ENCODE peak calls at places on chromosomes 6 and 20, in eight cellular contexts. T is MM.1S, X is GM23248, Z is hepatocyte, R is HCT116, N is PC-3, K is neural progenitor cell, M is GM23338. J is an unnamed sample.

GRCh38 chr6:126905917-126906316 is 212.6 kb upstream of the RSPO3 start:
- DNase-seq in Z (peak), M (no peak), K (no peak), N (no peak), T (no peak), R (no peak), X (no peak), J (no peak)

GRCh38 chr6:52672422-52673025 is 1.6 kb downstream of the TMEM14A start:
- DNase-seq in M (no peak), Z (peak), K (no peak), R (peak), T (no peak), N (peak), X (peak), J (no peak)

GRCh38 chr20:1624811-1625690 is 5.2 kb upstream of the SIRPB1 start:
- DNase-seq in M (no peak), Z (peak), X (no peak), K (no peak), N (peak), R (no peak), T (no peak), J (no peak)

GRCh38 chr20:5039255-5039657 is 37.9 kb upstream of the SLC23A2 start:
- DNase-seq in M (no peak), N (no peak), Z (no peak), X (no peak), R (no peak), K (no peak), T (no peak), J (no peak)

GRCh38 chr6:24833711-24834386 is 35.1 kb upstream of the ARMH2 start:
- DNase-seq in X (no peak), Z (no peak), K (no peak), N (no peak), T (no peak), M (no peak), R (no peak), J (no peak)

GRCh38 chr20:15835811-15836210 is 737.4 kb downstream of the KIF16B start:
- DNase-seq in M (no peak), T (no peak), X (no peak), R (no peak), K (no peak), Z (no peak), N (no peak), J (no peak)

GRCh38 chr20:56835829-56836228 is 206.7 kb downstream of the TFAP2C start:
- DNase-seq in N (no peak), K (no peak), T (no peak), M (no peak), R (no peak), X (no peak), Z (no peak), J (no peak)

GRCh38 chr6:169857343-169858292 is 106.2 kb downstream of the ERMARD start:
- DNase-seq in X (no peak), T (no peak), N (no peak), K (no peak), M (no peak), R (no peak), Z (no peak), J (no peak)

GRCh38 chr6:42889815-42890214 is 10.4 kb downstream of the RPL7L1 start:
- DNase-seq in T (peak), N (peak), K (peak), M (peak), R (no peak), Z (no peak), X (no peak), J (peak)

GRCh38 chr20:10571313-10571815 is 102.4 kb downstream of the JAG1 start:
- DNase-seq in N (no peak), M (no peak), K (no peak), R (no peak), X (no peak), Z (no peak), T (no peak), J (no peak)

GRCh38 chr20:8933391-8933807 is 135.5 kb upstream of the PLCB4 start:
- DNase-seq in Z (no peak), R (no peak), X (no peak), T (no peak), M (peak), N (no peak), K (peak), J (no peak)

GRCh38 chr6:169249057-169249456 is 4.6 kb downstream of the THBS2 start:
- DNase-seq in K (no peak), X (no peak), M (no peak), R (no peak), T (no peak), Z (no peak), N (no peak), J (no peak)

GRCh38 chr6:112205521-112206458 is 48.6 kb downstream of the LAMA4 start:
- DNase-seq in R (no peak), T (no peak), Z (no peak), K (no peak), N (peak), X (peak), M (peak), J (no peak)

GRCh38 chr6:165439928-165440554 is 130.6 kb upstream of the C6orf118 start:
- DNase-seq in M (peak), K (peak), N (peak), X (peak), T (peak), Z (peak), R (peak), J (peak)

GRCh38 chr6:129748212-129748900 is 38.4 kb upstream of the ARHGAP18 start:
- DNase-seq in R (peak), X (peak), Z (peak), N (peak), M (peak), T (peak), K (no peak), J (peak)

GRCh38 chr20:4844325-4844724 is 122.6 kb downstream of the PRND start:
- DNase-seq in X (peak), T (no peak), R (no peak), K (no peak), N (no peak), M (no peak), Z (no peak), J (no peak)

GRCh38 chr20:63819224-63819917 is 11.7 kb downstream of the ZBTB46 start:
- DNase-seq in T (peak), N (peak), R (no peak), Z (no peak), K (no peak), M (peak), X (peak), J (no peak)

GRCh38 chr6:7148100-7148822 is 40.5 kb downstream of the RREB1 start:
- DNase-seq in N (peak), R (no peak), T (no peak), M (no peak), X (peak), K (no peak), Z (no peak), J (no peak)

GRCh38 chr6:42344756-42345155 is 107.0 kb downstream of the TRERF1 start:
- DNase-seq in T (no peak), R (no peak), K (no peak), Z (no peak), X (peak), N (no peak), M (no peak), J (no peak)

GRCh38 chr6:81938014-81938761 is 185.7 kb upstream of the TENT5A start:
- DNase-seq in X (peak), Z (peak), M (no peak), K (no peak), N (peak), T (peak), R (peak), J (no peak)

GRCh38 chr6:62265906-62266305 is 20.1 kb downstream of the KHDRBS2 start:
- DNase-seq in X (no peak), N (no peak), K (no peak), M (no peak), T (no peak), R (no peak), Z (no peak), J (no peak)

GRCh38 chr20:32556312-32557184 is 28.6 kb downstream of the NOL4L start:
- DNase-seq in Z (no peak), X (no peak), M (no peak), R (no peak), N (no peak), K (peak), T (no peak), J (no peak)
- TF ChIP-seq EZH2phosphoT487 in Z (no peak), X (no peak), M (no peak), R (no peak), N (no peak), K (no peak), T (no peak), J (no peak)

DNA sequence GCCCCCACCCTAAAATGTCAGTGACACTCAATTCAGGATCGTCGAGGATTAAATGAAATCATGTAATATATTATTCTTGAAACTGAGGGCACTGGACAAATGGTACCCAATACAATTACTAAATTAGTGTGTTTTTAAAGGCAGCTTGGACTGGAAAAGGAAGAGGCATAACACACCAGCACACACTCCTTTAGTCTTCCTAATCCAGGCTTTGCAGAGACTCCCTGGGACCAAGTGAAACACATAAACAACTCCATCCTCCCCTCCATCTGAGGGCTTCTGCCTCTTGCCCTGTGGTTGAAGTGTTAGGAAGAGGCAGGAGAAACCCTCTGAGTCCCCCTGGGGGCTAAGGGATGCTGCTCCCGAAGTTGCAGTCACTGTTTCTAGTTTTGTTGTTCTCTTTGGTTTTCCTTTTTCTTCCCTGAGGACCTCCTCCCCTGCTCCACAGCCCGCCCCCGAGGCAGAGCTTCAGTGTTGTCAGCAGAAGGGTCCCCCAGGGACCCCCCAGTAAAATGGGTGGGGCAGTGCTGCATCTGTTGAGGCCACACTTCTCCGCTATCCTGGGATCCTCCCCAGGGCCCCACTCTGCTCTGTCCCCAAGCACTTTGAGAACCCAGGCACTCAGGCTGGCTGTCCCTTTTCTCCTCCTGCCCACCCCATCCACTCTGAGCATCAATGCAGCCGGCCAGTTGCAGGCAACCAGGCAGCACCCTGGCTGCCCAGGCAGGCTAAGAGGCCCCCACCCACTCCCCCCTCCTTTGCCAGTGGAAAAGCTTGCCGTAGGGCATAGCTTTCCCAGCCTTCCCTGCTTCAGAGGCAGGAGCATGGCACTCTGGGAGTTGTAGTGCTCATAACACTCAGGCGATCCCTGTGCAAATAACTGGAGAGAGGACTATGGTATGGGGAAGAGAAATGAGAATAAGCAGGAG is 5.9 kb downstream of the TMEM63B start:
- DNase-seq in N (peak), X (peak), Z (peak), M (peak), T (no peak), K (peak), R (peak), J (no peak)
- TF ChIP-seq EZH2phosphoT487 in N (no peak), X (no peak), Z (no peak), M (no peak), T (no peak), K (no peak), R (no peak), J (no peak)

GRCh38 chr6:125586074-125586473 is 163.4 kb upstream of the HEY2 start:
- DNase-seq in N (peak), Z (no peak), R (no peak), T (no peak), X (peak), M (no peak), K (no peak), J (no peak)
- TF ChIP-seq EZH2phosphoT487 in N (no peak), Z (no peak), R (no peak), T (no peak), X (no peak), M (no peak), K (no peak), J (no peak)

DNA sequence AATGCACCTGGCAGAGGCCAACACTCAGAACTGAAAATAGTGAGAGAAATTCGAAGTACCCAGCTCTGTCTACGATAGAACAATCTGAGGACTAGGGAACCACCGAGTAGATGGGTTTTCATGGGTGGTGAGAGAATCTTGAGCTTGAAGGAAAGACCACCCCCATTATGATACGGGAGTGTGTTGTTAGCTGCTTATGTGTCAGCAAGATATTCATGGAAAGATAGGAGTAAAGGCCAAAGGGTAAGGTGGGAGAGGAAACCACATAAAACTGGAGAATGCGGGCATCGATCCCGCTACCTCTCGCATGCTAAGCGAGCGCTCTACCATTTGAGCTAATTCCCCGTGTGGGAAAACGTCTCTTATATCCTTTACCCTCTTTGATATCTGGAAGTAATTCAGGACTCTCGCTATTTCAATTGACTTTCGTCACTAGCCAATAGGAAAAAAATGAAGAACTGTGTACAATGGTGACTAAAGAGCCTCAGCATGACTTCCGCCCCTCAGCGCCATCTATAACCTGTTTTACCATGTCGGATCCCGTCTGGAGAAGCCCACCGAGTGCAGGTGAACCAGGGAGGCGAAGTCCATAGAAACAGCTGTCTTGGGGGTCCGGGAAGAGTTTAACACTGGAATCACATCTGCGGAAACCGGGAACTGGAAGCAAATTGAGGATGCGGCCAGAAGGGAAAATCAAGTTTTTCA is 25.0 kb upstream of the ABT1 start:
- DNase-seq in K (peak), M (peak), Z (peak), N (peak), R (peak), X (peak), T (no peak), J (no peak)
- TF ChIP-seq EZH2phosphoT487 in K (no peak), M (no peak), Z (no peak), N (no peak), R (no peak), X (no peak), T (no peak), J (no peak)

GRCh38 chr20:20480689-20481088 is 112.8 kb downstream of the INSM1 start:
- DNase-seq in M (no peak), T (no peak), X (peak), K (no peak), R (peak), Z (peak), N (peak), J (no peak)
- TF ChIP-seq EZH2phosphoT487 in M (no peak), T (no peak), X (no peak), K (no peak), R (no peak), Z (no peak), N (no peak), J (no peak)